ENCODE peak calls at places on chromosomes 12 and 14, in six cellular contexts. Q, R, H, F, U and G are unnamed samples. For H3K4me1 and H3K9me3, the result is how much of the 10 kb centered on the place peaks cover.

GRCh38 chr12:122875590-122876220 is 20.2 kb downstream of the VPS37B start:
- DNase-seq in Q (no peak), R (no peak), H (no peak), F (no peak), U (peak), G (no peak)

GRCh38 chr14:26811756-26812305 is 214.0 kb upstream of the NOVA1 start:
- DNase-seq in Q (no peak), R (no peak), H (no peak), F (no peak), U (no peak), G (no peak)

GRCh38 chr14:29548948-29549370 is 378.7 kb downstream of the PRKD1 start:
- DNase-seq in Q (no peak), R (no peak), H (no peak), F (no peak), U (no peak), G (no peak)

GRCh38 chr14:105316968-105317498 is 2.5 kb downstream of the PACS2 start:
- DNase-seq in Q (no peak), R (no peak), H (no peak), F (no peak), U (no peak), G (no peak)

GRCh38 chr12:95424271-95424994 is 49.5 kb upstream of the METAP2 start:
- DNase-seq in Q (no peak), R (no peak), H (no peak), F (no peak), U (no peak), G (peak)

GRCh38 chr12:103716517-103717196 is 124.4 kb downstream of the NT5DC3 start:
- DNase-seq in Q (no peak), R (no peak), H (no peak), F (no peak), U (no peak), G (no peak)

GRCh38 chr12:106672308-106673085 is 89.7 kb downstream of the RFX4 start:
- DNase-seq in Q (no peak), R (no peak), H (peak), F (no peak), U (no peak), G (no peak)

GRCh38 chr14:71372411-71372838 is 465.2 kb downstream of the PCNX1 start:
- DNase-seq in Q (no peak), R (no peak), H (no peak), F (no peak), U (peak), G (no peak)

GRCh38 chr12:15001733-15002471 is 29.1 kb downstream of the PDE6H start:
- DNase-seq in Q (peak), R (peak), H (no peak), F (peak), U (no peak), G (no peak)

GRCh38 chr12:38110026-38110699 is 206.4 kb upstream of the ALG10B start:
- DNase-seq in Q (no peak), R (no peak), H (no peak), F (no peak), U (no peak), G (no peak)

GRCh38 chr12:22803725-22804124 is 178.8 kb downstream of the ETNK1 start:
- DNase-seq in Q (no peak), R (no peak), H (no peak), F (no peak), U (no peak), G (no peak)
- H3K27ac ChIP-seq in Q (no peak), R (no peak), H (no peak), F (no peak), U (no peak), G (no peak)

GRCh38 chr12:6346235-6346832 is 4.5 kb upstream of the TNFRSF1A start:
- DNase-seq in Q (no peak), R (no peak), H (no peak), F (no peak), U (no peak), G (no peak)
- H3K4me1 ChIP-seq in Q (under half), R (under half), H (half or more), F (half or more), U (under half), G (under half)

DNA sequence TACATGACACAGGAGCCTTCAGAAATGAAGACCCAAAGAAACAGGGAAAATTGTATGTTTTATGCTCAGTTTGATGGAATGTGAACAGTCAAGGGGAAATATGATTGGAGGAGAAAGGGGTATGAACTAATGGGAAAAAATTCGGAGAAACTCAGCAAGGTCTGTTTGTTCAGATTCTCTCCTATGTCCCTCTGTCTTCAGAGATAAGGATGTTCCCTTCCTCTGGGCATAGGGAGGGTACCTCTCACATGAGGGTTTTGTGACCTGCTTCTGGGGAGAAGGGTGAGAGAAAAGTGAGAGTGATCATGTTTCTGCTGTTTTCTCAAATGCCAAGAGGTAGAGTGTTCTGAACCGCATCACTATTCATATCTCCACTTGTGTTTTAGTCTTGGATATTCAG is 26.6 kb upstream of the LIMA1 start:
- DNase-seq in Q (no peak), R (no peak), H (no peak), F (no peak), U (no peak), G (no peak)
- H3K9me3 ChIP-seq in Q (under half), R (under half), H (under half), F (under half), U (under half), G (under half)

DNA sequence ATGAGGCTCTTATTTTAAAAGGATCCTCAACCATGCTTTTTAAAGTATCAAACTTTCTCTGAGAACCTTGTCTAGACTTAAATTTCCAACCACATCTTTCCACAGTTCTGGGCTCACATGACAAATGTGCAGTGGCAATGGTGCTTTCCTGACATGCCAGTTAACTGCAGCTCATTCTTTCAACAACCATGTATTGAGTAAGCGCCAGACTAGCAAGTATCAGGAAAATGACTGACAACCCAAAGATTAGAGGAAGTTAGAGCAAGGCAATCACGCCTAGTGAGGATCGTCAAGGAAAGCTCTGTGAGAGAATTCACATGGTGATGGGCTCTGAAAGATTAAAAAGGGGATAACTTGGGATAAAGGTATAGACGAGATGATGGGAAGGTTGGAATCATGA is 35.8 kb downstream of the FLVCR2 start:
- DNase-seq in Q (no peak), R (no peak), H (no peak), F (no peak), U (no peak), G (no peak)
- H3K27ac ChIP-seq in Q (no peak), R (no peak), H (no peak), F (no peak), U (no peak), G (no peak)